ENCODE peak calls at places on chromosomes 2 and 18, in seven cellular contexts. J, I, Y, R, W, M and H are unnamed samples.

GRCh38 chr18:24071029-24071428 is 56.5 kb downstream of the TTC39C start:
- DNase-seq in J (no peak), R (no peak), I (no peak), M (no peak), W (no peak), Y (peak), H (no peak)

GRCh38 chr18:45723921-45724320 is at the start of gene SLC14A1:
- DNase-seq in Y (no peak), M (no peak), R (no peak), I (no peak), J (no peak), W (no peak), H (no peak)

GRCh38 chr2:207264310-207264709 is 98.6 kb upstream of the KLF7 start:
- DNase-seq in M (no peak), Y (no peak), R (no peak), I (no peak), J (no peak), W (no peak), H (no peak)

GRCh38 chr2:10380048-10380926 is 67.8 kb downstream of the ODC1 start:
- DNase-seq in R (no peak), W (no peak), J (no peak), M (no peak), Y (no peak), I (no peak), H (no peak)

GRCh38 chr18:59623456-59624383 is 73.5 kb downstream of the CCBE1 start:
- DNase-seq in M (no peak), J (no peak), R (no peak), Y (no peak), I (no peak), W (no peak), H (no peak)

GRCh38 chr2:188984126-188984525 is 10.0 kb downstream of the COL3A1 start:
- DNase-seq in W (no peak), Y (no peak), M (no peak), R (no peak), I (no peak), J (no peak), H (peak)

GRCh38 chr2:157264099-157264498 is 6.6 kb downstream of the GALNT5 start:
- DNase-seq in Y (no peak), M (no peak), J (no peak), I (no peak), W (no peak), R (no peak), H (no peak)

GRCh38 chr2:212539145-212539880 is 711 bp upstream of the ERBB4 start:
- DNase-seq in R (no peak), I (no peak), W (no peak), M (peak), J (peak), Y (no peak), H (peak)

GRCh38 chr2:162934191-162934590 is 95.6 kb upstream of the KCNH7 start:
- DNase-seq in W (no peak), R (no peak), J (no peak), M (no peak), Y (no peak), I (no peak), H (peak)